ENCODE peak calls at places on chromosomes 4 and X, in five cellular contexts. E, Y, Z, P and Q are unnamed samples.
A peak's percentile ranks its signal among the peaks of the same experiment; 100 is the strongest.

GRCh38 chr4:147057631-147057980 is 111.9 kb upstream of the TTC29 start:
- DNase-seq in E (no peak), Y (no peak), Z (no peak), P (no peak), Q (peak; percentile 41)

GRCh38 chr4:78684196-78685079 is 91.7 kb upstream of the BMP2K start:
- DNase-seq in E (no peak), Y (no peak), Z (no peak), P (no peak), Q (peak; percentile 55)

GRCh38 chr4:168153596-168154440 is 61.5 kb downstream of the ANXA10 start:
- DNase-seq in E (no peak), Y (peak; percentile 82), Z (peak; percentile 4), P (peak; percentile 61), Q (peak; percentile 83)

GRCh38 chr4:7828926-7829325 is 110.7 kb downstream of the AFAP1 start:
- DNase-seq in E (no peak), Y (no peak), Z (no peak), P (no peak), Q (peak; percentile 89)

GRCh38 chr4:162959056-162959455 is 207.6 kb downstream of the NAF1 start:
- DNase-seq in E (no peak), Y (peak; percentile 7), Z (peak; percentile 1), P (peak; percentile 46), Q (no peak)

GRCh38 chrX:153723351-153724251 is 586 bp downstream of the BCAP31 start:
- DNase-seq in E (peak; percentile 62), Y (peak; percentile 73), Z (no peak), P (peak; percentile 63), Q (peak; percentile 37)

GRCh38 chr4:163484906-163485305 is 9.6 kb upstream of the TMA16 start:
- DNase-seq in E (peak; percentile 55), Y (peak; percentile 49), Z (no peak), P (peak; percentile 76), Q (peak; percentile 51)

GRCh38 chr4:48047421-48047844 is 30.9 kb downstream of the NIPAL1 start:
- DNase-seq in E (no peak), Y (no peak), Z (peak; percentile 84), P (no peak), Q (no peak)

GRCh38 chrX:14356401-14356800 is 172.9 kb upstream of the GLRA2 start:
- DNase-seq in E (no peak), Y (no peak), Z (no peak), P (no peak), Q (no peak)

GRCh38 chrX:3326721-3327120 is 19.7 kb downstream of the MXRA5 start:
- DNase-seq in E (no peak), Y (no peak), Z (no peak), P (no peak), Q (peak; percentile 10)

GRCh38 chr4:158949094-158949493 is 153.8 kb upstream of the RAPGEF2 start:
- DNase-seq in E (no peak), Y (no peak), Z (no peak), P (no peak), Q (peak; percentile 58)

GRCh38 chr4:2330119-2331042 is 68.5 kb upstream of the MXD4 start:
- DNase-seq in E (no peak), Y (peak; percentile 27), Z (no peak), P (no peak), Q (peak; percentile 95)

GRCh38 chrX:2500091-2500680 is 590 bp downstream of the DHRSX start:
- DNase-seq in E (peak; percentile 74), Y (peak; percentile 73), Z (no peak), P (peak; percentile 75), Q (peak; percentile 65)

GRCh38 chr4:8840006-8840793 is 31.4 kb downstream of the HMX1 start:
- DNase-seq in E (no peak), Y (no peak), Z (no peak), P (peak; percentile 43), Q (no peak)

GRCh38 chr4:101730291-101731117 is 60.0 kb upstream of the BANK1 start:
- DNase-seq in E (peak; percentile 11), Y (peak; percentile 78), Z (peak; percentile 8), P (peak; percentile 63), Q (peak; percentile 70)

GRCh38 chrX:153631931-153632611 is 14.9 kb upstream of the DUSP9 start:
- DNase-seq in E (no peak), Y (no peak), Z (no peak), P (no peak), Q (no peak)

GRCh38 chr4:175509320-175509719 is 302.7 kb downstream of the GPM6A start:
- DNase-seq in E (no peak), Y (no peak), Z (no peak), P (no peak), Q (no peak)

GRCh38 chr4:38154251-38154650 is 194.1 kb downstream of the PTTG2 start:
- DNase-seq in E (no peak), Y (no peak), Z (no peak), P (no peak), Q (peak; percentile 47)

GRCh38 chrX:153524234-153524633 is 6.8 kb downstream of the ATP2B3 start:
- DNase-seq in E (no peak), Y (no peak), Z (no peak), P (no peak), Q (no peak)

DNA sequence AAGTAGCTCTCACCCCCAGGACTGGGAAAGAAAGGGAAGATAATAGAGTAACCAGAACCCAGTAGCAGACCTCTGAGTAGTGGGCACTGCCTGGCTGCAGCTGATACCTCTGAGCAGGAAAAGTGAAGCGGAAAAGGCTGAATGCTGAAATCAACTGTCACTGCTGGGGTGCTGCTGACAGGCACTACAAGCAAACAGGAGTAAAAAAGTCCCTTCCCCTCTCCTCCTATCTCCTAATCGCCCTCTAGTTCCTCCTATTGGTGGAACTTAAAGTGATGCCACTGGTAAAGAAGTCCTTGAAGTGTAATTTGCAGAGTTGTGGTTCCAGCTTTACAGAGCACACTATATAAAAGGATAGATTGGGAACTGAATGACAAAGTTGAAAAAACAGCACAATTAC is 32.8 kb upstream of the GLRB start:
- DNase-seq in E (no peak), Y (peak; percentile 16), Z (no peak), P (peak; percentile 47), Q (peak; percentile 51)
- TF ChIP-seq RAD21 in E (no peak), Y (peak; percentile 10), Z (no peak), P (peak; percentile 39), Q (peak; percentile 36)

GRCh38 chr4:13590766-13591165 is 36.8 kb downstream of the BOD1L1 start:
- DNase-seq in E (no peak), Y (no peak), Z (no peak), P (no peak), Q (no peak)

GRCh38 chr4:13584481-13584880 is 40.2 kb upstream of the NKX3-2 start:
- DNase-seq in E (no peak), Y (no peak), Z (no peak), P (no peak), Q (no peak)

GRCh38 chr4:13592220-13592619 is 35.3 kb downstream of the BOD1L1 start:
- DNase-seq in E (no peak), Y (no peak), Z (no peak), P (no peak), Q (no peak)

GRCh38 chr4:13588954-13589353 is 38.6 kb downstream of the BOD1L1 start:
- DNase-seq in E (no peak), Y (no peak), Z (no peak), P (no peak), Q (no peak)
- TF ChIP-seq RAD21 in E (no peak), Y (no peak), Z (no peak), P (no peak), Q (no peak)

GRCh38 chrX:103608305-103608963 is 671 bp downstream of the TCEAL3 start:
- DNase-seq in E (no peak), Y (no peak), Z (no peak), P (peak; percentile 46), Q (no peak)

GRCh38 chrX:103613362-103613761 is 5.6 kb downstream of the TCEAL3 start:
- DNase-seq in E (no peak), Y (no peak), Z (no peak), P (no peak), Q (peak; percentile 72)

GRCh38 chrX:103610282-103610681 is 2.5 kb downstream of the TCEAL3 start:
- DNase-seq in E (no peak), Y (no peak), Z (no peak), P (no peak), Q (no peak)

GRCh38 chrX:103607385-103608304 is at the start of gene TCEAL3:
- DNase-seq in E (no peak), Y (no peak), Z (no peak), P (peak; percentile 69), Q (peak; percentile 26)
- TF ChIP-seq RAD21 in E (no peak), Y (no peak), Z (no peak), P (no peak), Q (no peak)

GRCh38 chr4:3677671-3678070 is 88.5 kb upstream of the ADRA2C start:
- DNase-seq in E (no peak), Y (no peak), Z (no peak), P (no peak), Q (no peak)
- TF ChIP-seq RAD21 in E (no peak), Y (no peak), Z (no peak), P (no peak), Q (no peak)

DNA sequence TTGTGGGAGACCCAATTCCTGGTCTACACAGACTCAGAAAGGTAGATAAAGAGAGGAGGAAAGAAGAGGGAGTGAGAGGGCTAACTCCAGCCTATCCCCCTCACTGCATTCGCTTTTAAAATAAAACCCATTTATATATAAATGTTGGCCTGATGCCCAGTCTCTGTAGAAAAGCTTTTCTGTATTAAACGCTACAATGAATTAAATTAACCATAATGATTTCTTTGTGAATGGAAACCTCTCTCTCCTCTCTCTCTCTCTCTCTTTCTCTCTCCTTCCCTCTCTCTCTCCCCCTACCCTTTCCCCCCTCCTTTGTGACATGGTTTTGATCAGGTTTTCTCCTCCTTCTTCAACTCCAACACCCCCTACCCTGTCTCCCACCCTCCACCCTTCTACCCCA is 34.8 kb downstream of the PJA1 start:
- DNase-seq in E (no peak), Y (no peak), Z (no peak), P (no peak), Q (no peak)
- TF ChIP-seq RAD21 in E (no peak), Y (no peak), Z (no peak), P (no peak), Q (no peak)

DNA sequence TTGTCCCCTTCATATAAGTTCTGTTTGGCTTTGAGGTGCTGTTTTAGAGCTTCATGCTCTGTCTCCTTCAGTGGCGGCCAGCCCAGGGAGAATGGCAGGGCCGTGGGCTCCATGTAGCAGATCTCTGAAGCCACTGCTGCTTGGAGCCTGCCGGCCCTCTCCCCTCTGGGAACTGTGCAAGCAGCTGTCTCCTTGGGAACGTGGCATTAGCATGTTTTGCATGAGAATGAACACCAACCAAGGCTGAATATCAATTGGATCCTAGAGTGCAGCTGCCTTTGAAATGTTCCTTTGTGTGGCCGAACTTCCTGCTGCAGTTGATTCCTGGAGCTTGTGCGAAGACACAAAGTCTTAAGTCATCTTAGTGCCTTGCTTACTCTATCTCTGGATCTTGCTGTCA is 39.1 kb upstream of the CLDN34 start:
- DNase-seq in E (no peak), Y (no peak), Z (no peak), P (peak; percentile 57), Q (peak; percentile 13)
- TF ChIP-seq RAD21 in E (no peak), Y (no peak), Z (no peak), P (no peak), Q (no peak)